ENCODE peak calls at places on chromosomes 2 and 18, in four cellular contexts. T, S, U and Z are unnamed samples.
A peak's percentile ranks its signal among the peaks of the same experiment; 100 is the strongest.

GRCh38 chr2:148814143-148814852 is 60.7 kb upstream of the KIF5C start:
- DNase-seq in T (no peak), S (peak; percentile 48), U (no peak), Z (no peak)

GRCh38 chr18:10518595-10519273 is 7.1 kb upstream of the NAPG start:
- DNase-seq in T (no peak), S (peak; percentile 33), U (no peak), Z (no peak)

GRCh38 chr2:240858321-240858720 is 10.3 kb upstream of the AGXT start:
- DNase-seq in T (no peak), S (no peak), U (no peak), Z (no peak)

GRCh38 chr2:183125659-183126341 is 1.6 kb downstream of the NUP35 start:
- DNase-seq in T (no peak), S (no peak), U (no peak), Z (no peak)

GRCh38 chr2:70574618-70575017 is 21.0 kb upstream of the TGFA start:
- DNase-seq in T (no peak), S (no peak), U (no peak), Z (no peak)

GRCh38 chr2:2560374-2561015 is 229.4 kb upstream of the MYT1L start:
- DNase-seq in T (no peak), S (no peak), U (no peak), Z (no peak)

GRCh38 chr18:22988208-22988607 is 55.1 kb downstream of the RBBP8 start:
- DNase-seq in T (no peak), S (no peak), U (no peak), Z (no peak)

GRCh38 chr2:41925009-41925408 is 122.8 kb upstream of the PKDCC start:
- DNase-seq in T (no peak), S (no peak), U (no peak), Z (no peak)

GRCh38 chr18:25650201-25650941 is 298.4 kb upstream of the ZNF521 start:
- DNase-seq in T (no peak), S (peak; percentile 92), U (no peak), Z (peak; percentile 31)

GRCh38 chr2:190970872-190971506 is 43.0 kb downstream of the STAT1 start:
- DNase-seq in T (no peak), S (peak; percentile 48), U (no peak), Z (no peak)

GRCh38 chr2:168584934-168585333 is 128.9 kb downstream of the CERS6 start:
- DNase-seq in T (peak; percentile 36), S (peak; percentile 35), U (no peak), Z (peak; percentile 32)